ENCODE peak calls at places on chromosome 12, in four cellular contexts. One of them, this sample, is unnamed.

GRCh38 chr12:56084958-56085543 is 5.1 kb downstream of the ERBB3 start:
- DNase-seq in foreskin keratinocyte: no peak
- DNase-seq in upper lobe of right lung: no peak
- DNase-seq in cardiac muscle cell: peak; percentile 45
- DNase-seq in this sample: no peak

GRCh38 chr12:26891704-26892103 is 46.1 kb downstream of the INTS13 start:
- DNase-seq in cardiac muscle cell: no peak
- DNase-seq in upper lobe of right lung: no peak
- DNase-seq in foreskin keratinocyte: no peak
- DNase-seq in this sample: no peak

GRCh38 chr12:28681980-28682379 is 467.1 kb upstream of the FAR2 start:
- DNase-seq in cardiac muscle cell: no peak
- DNase-seq in foreskin keratinocyte: no peak
- DNase-seq in upper lobe of right lung: no peak
- DNase-seq in this sample: no peak

GRCh38 chr12:50572760-50573159 is 68.0 kb downstream of the DIP2B start:
- DNase-seq in upper lobe of right lung: no peak
- DNase-seq in foreskin keratinocyte: no peak
- DNase-seq in cardiac muscle cell: no peak
- DNase-seq in this sample: no peak

GRCh38 chr12:118773956-118774723 is 207.2 kb upstream of the SRRM4 start:
- DNase-seq in cardiac muscle cell: peak; percentile 29
- DNase-seq in foreskin keratinocyte: no peak
- DNase-seq in upper lobe of right lung: no peak
- DNase-seq in this sample: no peak

GRCh38 chr12:59843260-59843843 is 247.5 kb downstream of the SLC16A7 start:
- DNase-seq in foreskin keratinocyte: no peak
- DNase-seq in upper lobe of right lung: no peak
- DNase-seq in cardiac muscle cell: no peak
- DNase-seq in this sample: no peak

GRCh38 chr12:14239350-14239934 is 126.0 kb upstream of the ATF7IP start:
- DNase-seq in upper lobe of right lung: no peak
- DNase-seq in cardiac muscle cell: peak; percentile 69
- DNase-seq in foreskin keratinocyte: peak; percentile 50
- DNase-seq in this sample: no peak

GRCh38 chr12:51863363-51863920 is 14.9 kb upstream of the FIGNL2 start:
- DNase-seq in upper lobe of right lung: peak; percentile 59
- DNase-seq in foreskin keratinocyte: no peak
- DNase-seq in cardiac muscle cell: no peak
- DNase-seq in this sample: no peak

GRCh38 chr12:106971065-106971464 is 15.4 kb downstream of the TMEM263 start:
- DNase-seq in upper lobe of right lung: no peak
- DNase-seq in cardiac muscle cell: no peak
- DNase-seq in foreskin keratinocyte: no peak
- DNase-seq in this sample: no peak

GRCh38 chr12:90298289-90298948 is 589.8 kb upstream of the ATP2B1 start:
- DNase-seq in upper lobe of right lung: no peak
- DNase-seq in foreskin keratinocyte: no peak
- DNase-seq in cardiac muscle cell: no peak
- DNase-seq in this sample: no peak

GRCh38 chr12:48924617-48925217 is 575 bp downstream of the FKBP11 start:
- DNase-seq in cardiac muscle cell: peak; percentile 67
- DNase-seq in upper lobe of right lung: peak; percentile 81
- DNase-seq in foreskin keratinocyte: peak; percentile 40
- DNase-seq in this sample: no peak

GRCh38 chr12:19959353-19959752 is 409.0 kb upstream of the PDE3A start:
- DNase-seq in upper lobe of right lung: no peak
- DNase-seq in foreskin keratinocyte: no peak
- DNase-seq in cardiac muscle cell: no peak
- DNase-seq in this sample: no peak
- H3K27ac ChIP-seq in upper lobe of right lung: no peak overlapping the region
- H3K27ac ChIP-seq in foreskin keratinocyte: no peak overlapping the region
- H3K27ac ChIP-seq in cardiac muscle cell: no peak overlapping the region
- H3K27ac ChIP-seq in this sample: no peak overlapping the region

DNA sequence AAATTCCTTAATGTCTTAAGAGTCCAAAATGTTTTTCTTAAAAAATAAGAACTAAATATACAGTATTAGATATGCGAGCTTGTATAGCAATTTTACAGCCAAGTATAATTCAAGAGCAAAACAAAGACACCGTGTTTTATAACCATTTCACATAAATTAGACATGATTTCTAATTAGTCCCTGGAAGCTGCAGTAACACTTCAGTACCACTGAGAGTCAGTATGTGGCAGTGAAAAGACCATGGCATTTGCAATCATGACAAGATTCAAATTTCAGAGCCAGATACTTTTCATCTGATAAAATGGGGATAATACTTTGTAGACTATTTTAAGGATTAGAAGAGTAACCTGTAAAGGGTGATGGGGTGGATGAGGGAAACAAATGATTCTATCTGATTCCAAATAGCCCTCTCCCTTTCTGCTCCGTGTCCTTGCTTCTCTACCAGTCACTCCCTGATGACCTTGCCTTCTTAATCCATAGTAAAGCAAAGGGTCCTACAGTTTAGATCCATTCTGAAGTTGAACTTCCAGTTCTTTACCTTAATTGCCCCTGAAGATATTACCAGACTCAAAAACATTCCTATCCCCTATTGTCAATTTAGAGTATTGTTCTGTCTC is 145.4 kb upstream of the ABCD2 start:
- DNase-seq in foreskin keratinocyte: peak; percentile 17
- DNase-seq in cardiac muscle cell: peak; percentile 43
- DNase-seq in upper lobe of right lung: no peak
- DNase-seq in this sample: no peak
- H3K27ac ChIP-seq in foreskin keratinocyte: no peak overlapping the region
- H3K27ac ChIP-seq in cardiac muscle cell: no peak overlapping the region
- H3K27ac ChIP-seq in upper lobe of right lung: no peak overlapping the region
- H3K27ac ChIP-seq in this sample: no peak overlapping the region

GRCh38 chr12:114671664-114672476 is 12.1 kb downstream of the TBX3 start:
- DNase-seq in foreskin keratinocyte: peak; percentile 52
- DNase-seq in cardiac muscle cell: no peak
- DNase-seq in upper lobe of right lung: no peak
- DNase-seq in this sample: no peak
- H3K27ac ChIP-seq in foreskin keratinocyte: peak overlapping the region; percentile 43
- H3K27ac ChIP-seq in cardiac muscle cell: peak overlapping the region; percentile 59
- H3K27ac ChIP-seq in upper lobe of right lung: peak overlapping the region; percentile 79
- H3K27ac ChIP-seq in this sample: peak overlapping the region; percentile 96

GRCh38 chr12:93804392-93805179 is 127.4 kb downstream of the CRADD start:
- DNase-seq in upper lobe of right lung: no peak
- DNase-seq in cardiac muscle cell: no peak
- DNase-seq in foreskin keratinocyte: peak; percentile 61
- DNase-seq in this sample: no peak

GRCh38 chr12:93803408-93803807 is 126.2 kb downstream of the CRADD start:
- DNase-seq in foreskin keratinocyte: peak; percentile 85
- DNase-seq in upper lobe of right lung: no peak
- DNase-seq in cardiac muscle cell: no peak
- DNase-seq in this sample: no peak

GRCh38 chr12:93802293-93802692 is 125.1 kb downstream of the CRADD start:
- DNase-seq in cardiac muscle cell: no peak
- DNase-seq in foreskin keratinocyte: no peak
- DNase-seq in upper lobe of right lung: no peak
- DNase-seq in this sample: no peak

GRCh38 chr12:93805736-93806141 is 128.6 kb downstream of the CRADD start:
- DNase-seq in upper lobe of right lung: no peak
- DNase-seq in foreskin keratinocyte: no peak
- DNase-seq in cardiac muscle cell: no peak
- DNase-seq in this sample: no peak

GRCh38 chr12:93802698-93803097 is 125.5 kb downstream of the CRADD start:
- DNase-seq in cardiac muscle cell: peak; percentile 31
- DNase-seq in upper lobe of right lung: no peak
- DNase-seq in foreskin keratinocyte: no peak
- DNase-seq in this sample: no peak
- H3K27ac ChIP-seq in cardiac muscle cell: no peak overlapping the region
- H3K27ac ChIP-seq in upper lobe of right lung: no peak overlapping the region
- H3K27ac ChIP-seq in foreskin keratinocyte: peak overlapping the region; percentile 59
- H3K27ac ChIP-seq in this sample: peak overlapping the region; percentile 58

GRCh38 chr12:7934560-7935463 is 1.2 kb downstream of the SLC2A3 start:
- DNase-seq in cardiac muscle cell: no peak
- DNase-seq in foreskin keratinocyte: no peak
- DNase-seq in upper lobe of right lung: no peak
- DNase-seq in this sample: no peak
- H3K27ac ChIP-seq in cardiac muscle cell: peak overlapping the region; percentile 79
- H3K27ac ChIP-seq in foreskin keratinocyte: peak overlapping the region; percentile 78
- H3K27ac ChIP-seq in upper lobe of right lung: peak overlapping the region; percentile 86
- H3K27ac ChIP-seq in this sample: no peak overlapping the region

DNA sequence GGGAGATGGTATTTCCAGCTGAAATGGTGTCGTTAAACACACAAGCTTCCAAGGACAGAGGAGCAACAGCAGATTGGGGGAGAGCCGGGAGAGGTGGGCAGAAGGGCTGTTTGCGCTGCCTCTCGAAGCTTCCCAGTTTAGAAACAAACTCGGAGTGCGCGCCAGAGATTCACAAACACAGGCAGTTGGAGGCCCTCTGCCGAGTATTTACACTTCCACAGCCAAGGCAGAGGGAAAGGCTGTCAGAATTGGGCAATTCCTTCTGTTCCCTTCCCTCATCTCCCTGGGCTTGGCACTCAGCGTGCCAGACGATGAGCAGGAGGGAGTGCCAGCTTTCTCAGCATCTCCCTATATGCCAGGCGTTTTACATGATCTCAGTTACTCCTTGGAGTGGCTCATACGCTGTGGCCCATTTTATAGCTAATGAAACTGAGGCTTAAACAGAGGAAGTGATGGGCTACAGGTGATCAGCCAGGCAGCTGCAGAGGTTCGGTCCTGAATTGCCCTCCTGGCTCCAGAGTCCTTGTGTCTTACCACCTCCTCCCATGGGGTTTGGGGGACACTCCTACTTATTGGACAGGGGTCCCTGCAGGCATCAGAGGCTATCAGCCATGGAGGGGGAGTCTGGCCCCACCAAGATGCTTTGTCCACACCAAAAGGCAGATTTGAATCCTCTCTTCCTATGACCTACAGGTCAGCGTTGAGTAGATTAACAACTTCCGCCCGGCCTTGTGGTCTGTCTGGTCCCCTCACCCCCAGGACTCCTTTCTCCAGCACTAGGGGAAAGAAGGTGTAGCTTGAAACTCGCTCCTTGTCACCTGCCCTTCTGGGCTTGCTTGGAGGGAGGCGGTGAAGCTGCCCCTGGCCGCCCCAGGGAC is 3.1 kb downstream of the FAM222A start:
- DNase-seq in foreskin keratinocyte: no peak
- DNase-seq in cardiac muscle cell: peak; percentile 41
- DNase-seq in upper lobe of right lung: no peak
- DNase-seq in this sample: no peak
- H3K27ac ChIP-seq in foreskin keratinocyte: no peak overlapping the region
- H3K27ac ChIP-seq in cardiac muscle cell: peak overlapping the region; percentile 71
- H3K27ac ChIP-seq in upper lobe of right lung: no peak overlapping the region
- H3K27ac ChIP-seq in this sample: no peak overlapping the region